ENCODE peak calls at places on chromosomes 6 and 20, in eight cellular contexts. R, H, T, Z, J, L, N and P are unnamed samples. For H3K9me3, the result is how much of the 10 kb centered on the place peaks cover.

GRCh38 chr6:95127266-95127665 is 450.1 kb upstream of the MANEA start:
- DNase-seq in Z (no peak), H (no peak), N (no peak), R (no peak), J (no peak), T (no peak), L (no peak), P (no peak)

GRCh38 chr20:59807909-59808728 is 125.3 kb downstream of the SYCP2 start:
- DNase-seq in N (no peak), T (no peak), J (peak), H (peak), L (no peak), Z (no peak), R (no peak), P (peak)

GRCh38 chr20:11437611-11438380 is 479.9 kb upstream of the BTBD3 start:
- DNase-seq in T (no peak), N (no peak), R (no peak), J (no peak), L (no peak), H (no peak), Z (no peak), P (no peak)

GRCh38 chr6:111844921-111845320 is 28.3 kb downstream of the FYN start:
- DNase-seq in N (no peak), R (peak), L (no peak), T (no peak), J (no peak), Z (no peak), H (no peak), P (no peak)

GRCh38 chr6:24766685-24767462 is 7.9 kb upstream of the GMNN start:
- DNase-seq in T (no peak), L (no peak), N (no peak), H (no peak), J (no peak), Z (no peak), R (peak), P (no peak)

GRCh38 chr20:25055711-25056492 is 2.0 kb downstream of the ACSS1 start:
- DNase-seq in Z (no peak), N (peak), T (no peak), H (no peak), J (peak), R (peak), L (no peak), P (peak)

GRCh38 chr6:158772851-158773371 is 46.3 kb downstream of the EZR start:
- DNase-seq in H (no peak), T (no peak), L (peak), R (no peak), N (peak), Z (no peak), J (no peak), P (peak)

GRCh38 chr20:62622877-62623487 is 19.3 kb upstream of the SLCO4A1 start:
- DNase-seq in J (no peak), H (no peak), Z (no peak), T (no peak), R (no peak), L (no peak), N (no peak), P (no peak)

GRCh38 chr6:157695301-157696030 is 127.6 kb upstream of the SNX9 start:
- DNase-seq in J (no peak), N (no peak), L (no peak), Z (no peak), R (no peak), T (no peak), H (no peak), P (no peak)

GRCh38 chr6:41442800-41443501 is 103.2 kb upstream of the FOXP4 start:
- DNase-seq in L (peak), J (peak), N (peak), T (no peak), Z (no peak), H (no peak), R (no peak), P (peak)

GRCh38 chr6:43758617-43759050 is 11.4 kb upstream of the VEGFA start:
- DNase-seq in Z (no peak), H (no peak), L (no peak), J (no peak), N (no peak), R (peak), T (no peak), P (peak)

GRCh38 chr6:2376429-2377355 is 131.3 kb upstream of the GMDS start:
- DNase-seq in Z (no peak), T (no peak), R (no peak), L (peak), N (peak), H (no peak), J (no peak), P (peak)

GRCh38 chr6:36120539-36120938 is 9.8 kb upstream of the MAPK13 start:
- DNase-seq in T (no peak), H (no peak), R (no peak), J (peak), Z (no peak), L (peak), N (peak), P (peak)

GRCh38 chr6:27553123-27553904 is 80.4 kb upstream of the ZNF184 start:
- DNase-seq in Z (peak), L (no peak), H (no peak), N (no peak), J (no peak), T (peak), R (peak), P (no peak)

GRCh38 chr20:10178727-10179313 is 39.8 kb upstream of the SNAP25 start:
- DNase-seq in T (no peak), H (no peak), N (no peak), L (no peak), R (no peak), Z (no peak), J (no peak), P (no peak)

GRCh38 chr6:86715676-86716075 is 221.7 kb upstream of the HTR1E start:
- DNase-seq in R (no peak), N (no peak), J (no peak), L (no peak), Z (no peak), T (no peak), H (no peak), P (no peak)

GRCh38 chr6:2575191-2575590 is 175.5 kb downstream of the MYLK4 start:
- DNase-seq in J (no peak), L (no peak), R (peak), Z (no peak), H (no peak), T (no peak), N (no peak), P (no peak)

GRCh38 chr20:48999890-49000870 is 45.9 kb upstream of the CSE1L start:
- DNase-seq in T (no peak), L (no peak), H (no peak), Z (no peak), J (no peak), N (no peak), R (no peak), P (no peak)

GRCh38 chr6:131083687-131084086 is 20.6 kb upstream of the EPB41L2 start:
- DNase-seq in H (no peak), L (no peak), N (no peak), R (no peak), Z (no peak), T (no peak), J (no peak), P (no peak)

GRCh38 chr6:142756215-142756630 is 188.8 kb downstream of the HIVEP2 start:
- DNase-seq in L (no peak), N (no peak), J (no peak), H (no peak), R (peak), Z (no peak), T (no peak), P (no peak)

GRCh38 chr6:155171747-155172191 is 92.0 kb upstream of the CLDN20 start:
- DNase-seq in T (no peak), H (no peak), R (peak), L (no peak), Z (no peak), N (no peak), J (no peak), P (no peak)

GRCh38 chr20:47188540-47188939 is 168.0 kb downstream of the ZMYND8 start:
- DNase-seq in Z (no peak), J (no peak), T (no peak), N (no peak), H (no peak), L (no peak), R (no peak), P (no peak)

GRCh38 chr20:595330-596308 is 14.5 kb downstream of the TCF15 start:
- DNase-seq in R (peak), H (no peak), L (no peak), T (no peak), N (no peak), Z (no peak), J (no peak), P (peak)

GRCh38 chr6:109869398-109870165 is 108.5 kb upstream of the GPR6 start:
- DNase-seq in J (no peak), L (no peak), R (no peak), N (no peak), T (no peak), H (no peak), Z (no peak), P (peak)

GRCh38 chr6:97437087-97437486 is 154.1 kb upstream of the MMS22L start:
- DNase-seq in J (no peak), H (no peak), R (peak), Z (peak), T (no peak), N (no peak), L (no peak), P (no peak)

GRCh38 chr20:44891826-44892225 is 6.3 kb downstream of the YWHAB start:
- DNase-seq in H (no peak), R (no peak), Z (no peak), T (no peak), N (no peak), J (no peak), L (no peak), P (no peak)

GRCh38 chr6:146856296-146856695 is 257.5 kb downstream of the ADGB start:
- DNase-seq in H (no peak), Z (no peak), R (no peak), N (no peak), J (no peak), T (no peak), L (no peak), P (no peak)

GRCh38 chr6:36028887-36029324 is 1.3 kb downstream of the MAPK14 start:
- DNase-seq in N (peak), L (peak), H (no peak), Z (peak), R (peak), J (peak), T (no peak), P (peak)

GRCh38 chr6:33320315-33321181 is 3.0 kb upstream of the ZBTB22 start:
- DNase-seq in Z (no peak), H (no peak), J (peak), T (no peak), L (no peak), N (peak), R (peak), P (peak)

GRCh38 chr6:33317668-33318425 is at the start of gene ZBTB22:
- DNase-seq in T (peak), Z (peak), R (peak), N (peak), L (peak), J (peak), H (no peak), P (peak)

GRCh38 chr6:33318426-33319073 is 1.0 kb upstream of the ZBTB22 start:
- DNase-seq in L (no peak), T (no peak), R (no peak), N (no peak), Z (no peak), H (no peak), J (no peak), P (no peak)

GRCh38 chr6:33321227-33321626 is 3.7 kb upstream of the ZBTB22 start:
- DNase-seq in N (no peak), J (no peak), H (no peak), T (no peak), R (no peak), Z (no peak), L (no peak), P (no peak)

DNA sequence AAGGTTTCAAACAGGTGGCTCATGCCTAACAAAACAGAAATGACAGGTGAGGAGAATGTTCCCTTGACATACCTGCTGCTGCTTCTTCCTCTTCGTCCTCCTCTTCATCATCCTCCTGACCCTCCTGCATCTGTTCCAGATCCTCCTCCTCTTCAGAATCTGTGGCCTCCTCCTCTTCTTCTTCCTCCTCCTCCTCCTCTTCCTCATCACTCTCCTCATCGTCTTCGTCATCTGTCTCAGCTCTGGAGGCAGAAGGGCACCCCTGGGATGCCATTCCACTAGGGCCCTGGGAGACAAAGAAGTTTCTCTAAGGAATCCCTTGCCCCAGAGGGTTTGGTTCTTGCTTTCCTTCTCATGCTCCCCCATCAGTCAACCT is 2.4 kb upstream of the ZBTB22 start:
- DNase-seq in L (no peak), H (no peak), Z (no peak), R (no peak), J (no peak), N (no peak), T (no peak), P (no peak)
- H3K27ac ChIP-seq in L (no peak), H (peak), Z (peak), R (peak), J (peak), N (peak), T (no peak), P (peak)

DNA sequence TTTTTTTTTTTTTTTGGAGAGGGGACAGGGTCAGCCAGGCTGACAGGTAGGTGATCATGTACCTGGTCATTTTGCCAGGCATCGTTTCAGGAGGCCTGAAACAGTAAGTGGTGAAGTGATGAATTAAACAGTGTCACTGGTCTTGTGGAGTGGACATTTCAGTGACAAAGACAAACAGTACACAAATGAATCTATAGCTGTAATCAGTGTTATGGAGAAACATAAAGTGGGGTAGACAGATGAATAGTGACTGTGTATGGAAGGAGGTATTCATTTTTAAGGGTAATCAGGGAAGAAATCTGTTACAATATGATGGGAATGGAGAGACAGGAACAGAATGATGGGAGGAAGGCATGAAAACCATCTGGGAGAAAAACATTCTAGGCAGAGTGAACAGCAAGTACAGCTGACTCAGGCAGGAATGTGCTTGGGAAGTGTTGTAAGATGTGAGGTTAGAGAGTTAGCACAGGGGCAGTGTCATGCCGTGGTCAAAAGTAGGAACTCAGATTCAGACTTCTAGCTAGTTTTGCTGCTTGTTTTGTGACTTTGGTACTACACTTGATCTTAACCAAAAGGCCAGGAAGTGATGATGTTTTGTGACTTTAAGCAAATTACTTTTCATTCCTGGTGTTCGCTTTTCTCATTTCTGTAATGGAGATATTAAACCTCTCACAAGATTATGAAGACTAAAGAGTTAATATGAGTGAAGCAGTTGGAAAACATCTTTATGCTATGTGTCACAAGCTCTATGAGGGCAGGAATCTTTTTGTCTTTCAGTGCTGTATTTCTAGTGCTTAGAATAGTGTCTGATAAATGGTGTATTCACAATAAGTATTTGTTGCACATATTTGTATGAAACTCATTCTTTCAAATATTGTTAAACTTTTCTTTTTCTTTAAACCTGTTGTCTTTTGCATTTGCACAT is 43.4 kb downstream of the QKI start:
- DNase-seq in L (no peak), J (no peak), H (no peak), R (peak), T (no peak), N (peak), Z (peak), P (no peak)
- TF ChIP-seq POLR2AphosphoS5 in L (no peak), J (peak), H (no peak), R (no peak), T (no peak), N (peak), Z (no peak), P (no peak)

GRCh38 chr6:164419099-164419498 is 890.3 kb downstream of the C6orf118 start:
- DNase-seq in R (peak), Z (no peak), T (no peak), N (no peak), H (no peak), L (no peak), J (no peak), P (no peak)
- H3K9me3 ChIP-seq in R (under half), Z (under half), T (under half), N (under half), H (under half), L (under half), J (under half), P (under half)

GRCh38 chr20:58699246-58700107 is 6.9 kb downstream of the NPEPL1 start:
- DNase-seq in Z (no peak), J (no peak), H (no peak), L (no peak), T (no peak), R (no peak), N (peak), P (peak)

GRCh38 chr20:58700823-58701222 is 8.2 kb downstream of the NPEPL1 start:
- DNase-seq in Z (no peak), T (no peak), J (no peak), H (no peak), N (peak), L (no peak), R (no peak), P (peak)

GRCh38 chr20:58701431-58702160 is 9.0 kb downstream of the NPEPL1 start:
- DNase-seq in T (no peak), R (no peak), Z (no peak), H (no peak), N (peak), L (no peak), J (no peak), P (peak)

GRCh38 chr20:58698741-58699141 is 6.1 kb downstream of the NPEPL1 start:
- DNase-seq in R (no peak), L (no peak), H (no peak), N (peak), Z (no peak), T (no peak), J (no peak), P (peak)

GRCh38 chr20:58700121-58700780 is 7.7 kb downstream of the NPEPL1 start:
- DNase-seq in H (no peak), J (no peak), T (no peak), N (peak), Z (no peak), L (no peak), R (no peak), P (peak)
- H3K27ac ChIP-seq in H (no peak), J (no peak), T (no peak), N (no peak), Z (no peak), L (no peak), R (no peak), P (peak)

DNA sequence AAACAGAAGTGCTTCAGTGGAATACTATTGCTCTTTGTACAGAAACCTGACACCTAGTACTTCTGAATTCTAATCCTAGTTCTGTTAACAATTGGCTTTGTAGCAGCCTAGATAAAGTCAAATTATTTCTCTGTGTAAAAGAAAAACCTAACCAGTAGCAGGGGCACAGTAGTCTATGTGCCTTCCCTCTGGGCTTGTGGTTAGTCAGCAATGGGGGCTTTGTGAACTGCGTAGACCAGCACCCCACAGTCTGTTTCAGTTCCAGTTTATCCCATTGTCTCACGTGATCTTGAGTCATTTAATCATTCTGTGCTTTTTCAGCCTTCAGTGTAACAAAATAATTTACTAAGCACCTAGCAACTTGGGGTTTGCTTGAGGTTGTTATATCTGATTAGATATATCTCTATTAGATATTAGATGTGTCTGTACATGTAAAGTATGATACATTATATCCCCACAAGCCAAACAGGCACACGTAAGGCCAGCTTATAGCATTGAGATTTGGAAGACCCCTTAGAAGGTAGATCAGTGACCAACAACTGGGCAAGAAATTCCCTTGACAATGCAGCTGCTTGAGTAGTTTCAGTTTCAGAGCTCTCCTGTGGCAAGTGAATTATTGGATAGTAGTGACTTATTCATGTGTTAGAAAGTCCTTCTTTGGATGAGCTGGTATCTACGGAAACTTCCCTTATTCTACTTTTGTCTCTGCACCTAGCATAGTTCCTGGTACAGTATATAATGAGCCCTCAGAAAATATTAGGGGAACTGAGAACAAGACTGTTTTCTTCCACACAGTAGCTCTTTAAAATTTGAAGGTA is 27.9 kb upstream of the CCR6 start:
- DNase-seq in R (no peak), Z (no peak), L (no peak), N (no peak), H (peak), T (peak), J (no peak), P (no peak)
- TF ChIP-seq POLR2AphosphoS5 in R (no peak), Z (no peak), L (no peak), N (no peak), H (no peak), T (peak), J (no peak), P (no peak)

DNA sequence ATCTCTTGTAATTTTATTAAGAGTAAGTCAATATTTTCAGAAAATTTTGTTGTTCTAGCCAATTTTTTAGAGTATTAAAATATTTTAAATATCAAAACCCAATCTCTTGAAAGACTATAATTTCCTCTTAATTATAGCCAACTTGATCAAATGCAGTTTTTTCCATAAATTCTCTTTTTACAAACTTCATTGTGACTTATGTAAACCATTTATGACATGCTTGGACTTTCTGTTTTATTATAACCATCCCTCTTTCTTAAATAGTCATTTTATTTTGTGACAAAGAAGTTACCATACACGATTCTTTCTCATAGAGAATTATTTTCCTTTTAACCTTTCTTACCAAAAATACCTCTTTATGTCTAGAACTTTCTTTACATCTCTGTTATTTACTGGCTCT is 1075.5 kb downstream of the KHDRBS2 start:
- DNase-seq in L (no peak), Z (no peak), R (no peak), T (no peak), H (no peak), J (no peak), N (no peak), P (no peak)
- H3K9me3 ChIP-seq in L (under half), Z (under half), R (under half), T (under half), H (under half), J (under half), N (under half), P (under half)

GRCh38 chr6:108671175-108671574 is 110.5 kb downstream of the FOXO3 start:
- DNase-seq in L (no peak), R (no peak), Z (no peak), T (no peak), N (no peak), H (no peak), J (no peak), P (no peak)
- H3K27ac ChIP-seq in L (no peak), R (no peak), Z (no peak), T (no peak), N (peak), H (no peak), J (peak), P (peak)

GRCh38 chr20:50338479-50339195 is 148.0 kb downstream of the CEBPB start:
- DNase-seq in Z (no peak), T (peak), J (no peak), R (no peak), N (no peak), H (no peak), L (no peak), P (peak)
- TF ChIP-seq POLR2AphosphoS5 in Z (no peak), T (no peak), J (no peak), R (no peak), N (no peak), H (peak), L (no peak), P (no peak)